ENCODE peak calls at places on chromosomes 3 and 15, in eight cellular contexts. H, I, O, M, R, D, E and G are unnamed samples.

GRCh38 chr3:194575484-194576210 is 57.6 kb downstream of the TMEM44 start:
- DNase-seq in H (no peak), I (peak), O (no peak), M (no peak), R (peak), D (peak), E (no peak), G (no peak)

GRCh38 chr3:86794336-86795065 is 196.4 kb downstream of the VGLL3 start:
- DNase-seq in H (no peak), I (peak), O (no peak), M (no peak), R (no peak), D (no peak), E (no peak), G (no peak)

GRCh38 chr3:133413166-133414020 is 13.5 kb downstream of the BFSP2 start:
- DNase-seq in H (no peak), I (no peak), O (no peak), M (no peak), R (no peak), D (no peak), E (no peak), G (no peak)

GRCh38 chr3:145952541-145952940 is 208.4 kb downstream of the PLOD2 start:
- DNase-seq in H (no peak), I (no peak), O (no peak), M (no peak), R (no peak), D (no peak), E (no peak), G (no peak)

GRCh38 chr15:56698268-56698667 is 35.0 kb downstream of the ZNF280D start:
- DNase-seq in H (no peak), I (no peak), O (no peak), M (no peak), R (no peak), D (no peak), E (no peak), G (no peak)

GRCh38 chr15:57559875-57560274 is 31.8 kb upstream of the MYZAP start:
- DNase-seq in H (peak), I (peak), O (peak), M (peak), R (peak), D (no peak), E (peak), G (no peak)

GRCh38 chr15:78457101-78457500 is 19.1 kb downstream of the IREB2 start:
- DNase-seq in H (peak), I (no peak), O (no peak), M (no peak), R (no peak), D (no peak), E (no peak), G (no peak)

GRCh38 chr3:43499256-43499655 is 122.6 kb downstream of the ANO10 start:
- DNase-seq in H (no peak), I (no peak), O (no peak), M (no peak), R (no peak), D (no peak), E (no peak), G (no peak)

GRCh38 chr3:142263126-142263525 is 37.7 kb upstream of the GK5 start:
- DNase-seq in H (no peak), I (no peak), O (no peak), M (no peak), R (no peak), D (no peak), E (no peak), G (no peak)

DNA sequence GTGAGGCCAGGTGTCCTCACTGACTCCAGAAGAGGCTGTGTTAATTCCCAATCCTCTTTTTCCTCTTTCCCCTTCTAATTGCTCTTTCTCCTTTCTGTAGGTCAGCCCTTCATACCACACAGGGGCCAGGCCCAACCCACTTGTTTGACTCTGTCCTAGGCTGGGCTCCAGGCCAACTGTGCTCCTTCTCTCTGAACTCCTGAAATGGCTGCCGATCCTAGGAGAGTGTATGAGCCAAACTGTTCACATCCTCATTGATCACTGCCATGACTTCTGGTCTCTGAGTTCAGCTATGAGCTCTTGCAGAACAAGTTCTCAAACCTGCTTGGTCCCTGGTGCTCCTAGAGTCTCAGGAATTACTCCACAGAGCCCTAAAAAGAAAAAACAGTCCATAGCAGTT is 145.1 kb downstream of the VGLL4 start:
- DNase-seq in H (no peak), I (no peak), O (no peak), M (no peak), R (no peak), D (peak), E (peak), G (no peak)
- TF ChIP-seq POLR2AphosphoS5 in H (no peak), I (no peak), O (no peak), M (no peak), R (no peak), D (no peak), E (no peak), G (no peak)

GRCh38 chr15:89559865-89560264 is 15.4 kb upstream of the TICRR start:
- DNase-seq in H (no peak), I (no peak), O (no peak), M (no peak), R (no peak), D (no peak), E (no peak), G (no peak)
- TF ChIP-seq CTCF in H (no peak), I (no peak), O (no peak), M (no peak), R (no peak), D (no peak), E (no peak), G (no peak)

GRCh38 chr3:188641076-188641475 is 487.1 kb downstream of the LPP start:
- DNase-seq in H (no peak), I (no peak), O (no peak), M (no peak), R (no peak), D (no peak), E (no peak), G (no peak)

GRCh38 chr3:188631291-188632010 is 477.5 kb downstream of the LPP start:
- DNase-seq in H (no peak), I (no peak), O (no peak), M (no peak), R (no peak), D (no peak), E (no peak), G (no peak)

GRCh38 chr3:188633206-188633605 is 479.2 kb downstream of the LPP start:
- DNase-seq in H (no peak), I (no peak), O (no peak), M (no peak), R (no peak), D (no peak), E (no peak), G (no peak)

GRCh38 chr3:188634285-188634684 is 480.3 kb downstream of the LPP start:
- DNase-seq in H (no peak), I (no peak), O (no peak), M (no peak), R (no peak), D (no peak), E (no peak), G (no peak)

DNA sequence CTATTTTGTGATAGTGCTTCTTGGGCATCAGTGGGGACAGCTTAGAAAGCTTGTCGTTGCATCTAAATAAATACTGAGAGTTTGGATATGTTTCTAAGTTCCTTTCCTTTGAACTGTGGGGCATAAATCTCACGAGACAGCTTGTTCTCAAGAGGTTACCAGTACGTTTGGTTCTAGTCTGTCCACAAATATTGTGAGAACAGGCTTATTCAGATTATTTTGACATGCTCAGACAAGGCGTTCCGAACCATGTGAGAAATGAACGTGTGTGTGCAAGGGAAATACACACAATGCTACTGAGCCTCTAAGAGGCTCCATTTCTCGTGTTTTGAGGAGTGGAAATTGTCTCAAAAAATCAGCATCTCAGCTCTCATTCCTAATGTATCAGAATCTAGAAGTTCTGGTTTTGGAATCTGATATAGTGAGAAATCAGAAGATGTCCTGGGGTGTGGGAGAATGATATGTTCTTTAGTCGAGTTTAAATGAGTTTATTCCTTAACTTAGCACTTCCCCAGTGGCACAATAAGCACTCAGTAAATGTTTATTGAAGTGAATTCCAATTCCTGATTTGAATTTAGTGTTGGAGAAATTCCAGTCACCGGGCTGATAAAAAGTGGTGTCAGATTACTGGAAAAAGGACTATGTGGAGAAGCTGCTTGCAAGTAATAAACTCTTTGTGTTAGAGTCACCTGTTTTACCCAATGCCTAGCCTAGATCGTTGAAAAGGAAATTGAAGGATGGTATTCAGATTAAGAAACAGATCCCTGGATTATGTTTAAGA is 481.5 kb downstream of the LPP start:
- DNase-seq in H (no peak), I (peak), O (no peak), M (no peak), R (no peak), D (no peak), E (no peak), G (no peak)
- TF ChIP-seq POLR2AphosphoS5 in H (no peak), I (no peak), O (no peak), M (no peak), R (no peak), D (no peak), E (no peak), G (no peak)

DNA sequence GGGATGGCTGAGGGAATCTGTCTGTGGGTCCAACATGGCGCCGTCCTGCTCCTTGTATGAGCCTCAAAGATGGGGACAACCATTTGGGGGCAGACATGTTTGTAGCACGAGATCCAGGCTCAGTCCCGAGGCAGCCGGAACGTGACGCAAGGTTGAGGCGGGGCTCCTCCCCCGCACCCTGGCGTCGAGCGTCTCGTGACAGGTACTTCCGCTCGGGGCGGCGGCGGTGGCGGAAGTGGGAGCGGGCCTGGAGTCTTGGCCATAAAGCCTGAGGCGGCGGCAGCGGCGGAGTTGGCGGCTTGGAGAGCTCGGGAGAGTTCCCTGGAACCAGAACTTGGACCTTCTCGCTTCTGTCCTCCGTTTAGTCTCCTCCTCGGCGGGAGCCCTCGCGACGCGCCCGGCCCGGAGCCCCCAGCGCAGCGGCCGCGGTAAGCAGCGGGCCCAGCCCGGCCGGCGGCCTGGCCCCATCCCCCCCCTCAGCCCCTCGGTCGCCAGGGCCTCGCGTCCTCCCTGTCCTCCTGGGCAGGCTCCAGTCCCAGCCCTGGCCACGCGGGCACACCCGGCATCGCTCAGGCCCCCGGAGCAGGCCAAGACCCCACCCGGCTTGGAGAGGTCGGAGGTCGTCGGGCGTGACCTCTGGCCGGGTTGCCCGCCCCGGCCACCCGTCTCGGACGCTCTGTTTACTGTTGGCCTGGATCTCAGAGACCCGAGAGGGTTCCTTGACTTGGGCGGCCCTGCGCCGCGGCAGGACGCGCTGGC is at the start of gene RAB7A:
- DNase-seq in H (peak), I (peak), O (peak), M (peak), R (peak), D (peak), E (peak), G (peak)
- TF ChIP-seq CTCF in H (no peak), I (no peak), O (peak), M (no peak), R (no peak), D (no peak), E (no peak), G (no peak)

GRCh38 chr15:83514584-83514983 is 67.4 kb downstream of the SH3GL3 start:
- DNase-seq in H (no peak), I (no peak), O (no peak), M (no peak), R (no peak), D (no peak), E (no peak), G (no peak)
- TF ChIP-seq POLR2AphosphoS5 in H (no peak), I (no peak), O (no peak), M (no peak), R (no peak), D (no peak), E (no peak), G (no peak)